ENCODE peak calls at places on chromosome 15, in seven cellular contexts. C, Z, U, I, J, O and T are unnamed samples.

GRCh38 chr15:72319360-72319984 is 485 bp downstream of the CELF6 start:
- DNase-seq in C (peak), Z (peak), U (peak), I (peak), J (no peak), O (no peak), T (peak)

GRCh38 chr15:86756688-86757087 is 677.0 kb downstream of the AGBL1 start:
- DNase-seq in C (no peak), Z (no peak), U (no peak), I (peak), J (no peak), O (no peak), T (no peak)

GRCh38 chr15:90686435-90687218 is 30.5 kb upstream of the BLM start:
- DNase-seq in C (no peak), Z (no peak), U (no peak), I (no peak), J (no peak), O (no peak), T (no peak)

GRCh38 chr15:47987908-47988532 is 132.8 kb upstream of the SLC24A5 start:
- DNase-seq in C (peak), Z (peak), U (peak), I (peak), J (peak), O (peak), T (peak)

GRCh38 chr15:72197460-72198409 is at the start of gene GRAMD2A:
- DNase-seq in C (no peak), Z (peak), U (peak), I (peak), J (peak), O (no peak), T (peak)

GRCh38 chr15:99155961-99156443 is 51.1 kb downstream of the SYNM start:
- DNase-seq in C (peak), Z (no peak), U (peak), I (no peak), J (no peak), O (no peak), T (no peak)

GRCh38 chr15:35725353-35725752 is 179.4 kb upstream of the DPH6 start:
- DNase-seq in C (peak), Z (no peak), U (no peak), I (no peak), J (no peak), O (no peak), T (peak)

GRCh38 chr15:79811406-79812405 is 85.1 kb downstream of the MTHFS start:
- DNase-seq in C (no peak), Z (no peak), U (peak), I (no peak), J (peak), O (no peak), T (peak)

GRCh38 chr15:40330368-40330836 is 6.9 kb downstream of the INAFM2 start:
- DNase-seq in C (peak), Z (no peak), U (no peak), I (no peak), J (no peak), O (no peak), T (peak)

GRCh38 chr15:52558196-52558595 is 10.6 kb downstream of the ARPP19 start:
- DNase-seq in C (no peak), Z (no peak), U (peak), I (no peak), J (no peak), O (no peak), T (peak)

GRCh38 chr15:35843453-35843852 is 297.5 kb upstream of the DPH6 start:
- DNase-seq in C (no peak), Z (no peak), U (no peak), I (no peak), J (no peak), O (no peak), T (no peak)

GRCh38 chr15:60392601-60392985 is 5.2 kb downstream of the ANXA2 start:
- DNase-seq in C (peak), Z (no peak), U (peak), I (peak), J (no peak), O (no peak), T (peak)

GRCh38 chr15:91555307-91555706 is 298.2 kb upstream of the SLCO3A1 start:
- DNase-seq in C (no peak), Z (no peak), U (no peak), I (peak), J (no peak), O (no peak), T (no peak)

GRCh38 chr15:57969355-57969754 is 96.2 kb downstream of the ALDH1A2 start:
- DNase-seq in C (peak), Z (peak), U (no peak), I (peak), J (no peak), O (no peak), T (peak)

GRCh38 chr15:74206801-74207281 is 4.3 kb upstream of the STRA6 start:
- DNase-seq in C (no peak), Z (no peak), U (peak), I (no peak), J (no peak), O (no peak), T (no peak)

GRCh38 chr15:70376031-70376928 is 278.6 kb upstream of the TLE3 start:
- DNase-seq in C (no peak), Z (peak), U (no peak), I (peak), J (no peak), O (no peak), T (no peak)

GRCh38 chr15:41914406-41914805 is 20.6 kb upstream of the SPTBN5 start:
- DNase-seq in C (no peak), Z (no peak), U (no peak), I (no peak), J (no peak), O (no peak), T (no peak)

GRCh38 chr15:58761010-58761388 is 10.1 kb upstream of the MINDY2 start:
- DNase-seq in C (no peak), Z (no peak), U (no peak), I (no peak), J (no peak), O (peak), T (no peak)

GRCh38 chr15:95041297-95041696 is 809.9 kb downstream of the MCTP2 start:
- DNase-seq in C (no peak), Z (no peak), U (no peak), I (no peak), J (no peak), O (no peak), T (peak)

GRCh38 chr15:95043933-95044313 is 812.6 kb downstream of the MCTP2 start:
- DNase-seq in C (no peak), Z (no peak), U (no peak), I (no peak), J (no peak), O (no peak), T (no peak)

DNA sequence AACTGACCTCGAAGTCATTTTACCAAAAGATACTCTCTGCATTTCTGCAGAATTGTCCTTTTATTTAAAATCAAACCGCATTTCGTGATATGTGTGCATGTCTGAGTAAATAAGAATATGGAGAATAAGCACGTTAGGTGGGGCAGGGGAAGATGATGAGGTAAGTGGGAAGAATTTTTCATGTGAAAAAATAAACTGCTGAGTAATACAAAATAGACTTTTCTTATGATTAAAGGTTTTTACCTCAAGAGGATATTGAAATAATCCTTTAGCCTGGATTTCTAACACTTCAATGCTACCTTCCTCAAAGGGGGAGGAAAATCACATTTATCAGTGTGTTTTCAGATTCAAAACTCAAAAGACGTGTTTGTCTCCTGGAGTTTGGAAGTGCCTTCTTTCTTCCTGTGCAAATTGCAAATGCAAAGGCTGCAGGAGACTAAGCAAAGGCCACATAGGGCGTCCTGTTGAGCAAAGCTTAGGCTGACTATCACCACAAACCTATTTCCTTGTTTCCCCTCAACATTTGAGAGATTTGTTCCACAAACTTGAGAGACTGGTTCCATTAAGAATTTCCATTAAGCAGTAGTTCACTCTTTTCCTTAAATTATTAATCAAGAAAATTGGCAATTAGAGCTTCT is 813.5 kb downstream of the MCTP2 start:
- DNase-seq in C (no peak), Z (peak), U (no peak), I (peak), J (no peak), O (no peak), T (no peak)
- H3K27ac ChIP-seq in C (no peak), Z (no peak), U (no peak), I (peak), J (no peak), O (no peak), T (no peak)

GRCh38 chr15:81329446-81329845 is 5.5 kb upstream of the STARD5 start:
- DNase-seq in C (no peak), Z (no peak), U (no peak), I (no peak), J (no peak), O (no peak), T (no peak)
- H3K4me2 ChIP-seq in C (no peak), Z (no peak), U (no peak), I (no peak), J (no peak), O (no peak), T (no peak)

DNA sequence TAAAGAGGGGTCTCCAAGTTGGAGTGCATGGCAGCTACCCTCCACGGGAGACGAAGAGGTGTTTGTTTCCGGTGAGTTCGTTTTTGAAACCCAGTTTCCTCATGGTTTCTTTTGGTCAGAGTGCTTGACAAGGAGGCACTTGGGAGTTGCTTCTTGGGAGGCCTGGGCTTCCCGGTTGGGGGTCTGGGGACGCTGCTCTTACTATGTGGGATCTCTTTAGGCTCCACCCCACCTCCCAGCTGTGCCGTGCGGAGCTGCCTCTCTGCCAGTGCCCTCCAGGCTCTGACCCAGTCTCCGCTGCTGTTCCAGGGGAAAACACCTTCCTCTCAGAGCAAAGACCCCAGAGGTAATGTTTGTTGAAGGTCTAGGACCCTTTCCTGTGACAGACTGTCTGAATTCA is 29.6 kb downstream of the KIF7 start:
- DNase-seq in C (no peak), Z (no peak), U (no peak), I (no peak), J (no peak), O (no peak), T (no peak)
- TF ChIP-seq EZH2phosphoT487 in C (no peak), Z (no peak), U (no peak), I (no peak), J (no peak), O (no peak), T (no peak)

DNA sequence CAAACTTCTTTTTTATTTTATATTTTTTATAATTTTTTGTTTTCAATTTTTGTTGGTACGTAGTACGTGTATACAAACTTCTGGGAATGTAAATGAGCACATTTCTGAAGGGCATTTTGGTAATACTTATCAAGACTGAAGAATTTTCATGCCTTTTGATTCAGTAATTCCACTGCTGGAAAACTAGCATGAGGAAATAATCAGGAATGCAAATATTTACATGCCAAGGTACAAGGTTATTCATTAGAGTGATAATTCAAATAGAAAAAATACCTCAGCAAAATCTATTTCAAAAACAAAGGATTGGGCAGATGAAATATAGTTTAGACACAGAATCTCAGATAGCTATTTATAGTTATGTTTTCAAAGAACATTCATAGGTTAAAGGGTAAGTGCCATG is 128.7 kb downstream of the DMXL2 start:
- DNase-seq in C (peak), Z (no peak), U (no peak), I (no peak), J (no peak), O (no peak), T (peak)
- H3K27ac ChIP-seq in C (no peak), Z (no peak), U (no peak), I (no peak), J (no peak), O (no peak), T (no peak)

DNA sequence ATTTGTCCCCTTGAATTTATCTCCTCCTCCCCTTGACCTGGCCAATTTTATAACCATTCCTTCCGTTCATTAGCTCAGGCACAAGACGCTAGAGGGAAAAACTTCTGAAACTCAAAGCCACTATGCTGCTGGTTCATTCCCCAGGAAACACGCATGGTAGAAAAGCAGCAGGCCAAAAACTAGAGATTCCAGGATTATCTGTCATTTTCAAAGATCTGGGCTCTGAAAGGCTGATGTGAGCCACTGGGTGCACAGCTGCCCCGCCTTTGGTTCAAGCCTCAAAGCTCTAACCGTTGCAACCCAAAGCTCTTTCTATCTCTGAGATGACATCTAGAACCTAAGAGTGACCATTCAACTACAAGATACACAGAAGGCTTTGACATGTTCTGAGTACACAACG is 6.1 kb downstream of the ANP32A start:
- DNase-seq in C (no peak), Z (no peak), U (no peak), I (no peak), J (no peak), O (no peak), T (no peak)
- H3K4me2 ChIP-seq in C (no peak), Z (no peak), U (no peak), I (peak), J (no peak), O (peak), T (no peak)